ENCODE peak calls at places on chromosomes 7 and 10, in four cellular contexts. One of them, this sample, is unnamed.

GRCh38 chr10:13922591-13922990 is 335.8 kb downstream of the PRPF18 start:
- DNase-seq in stomach: no peak
- DNase-seq in bronchial epithelial cell: peak; percentile 14
- DNase-seq in lower leg skin: no peak
- DNase-seq in this sample: no peak

GRCh38 chr7:68321776-68322496 is 1276.3 kb upstream of the AUTS2 start:
- DNase-seq in stomach: no peak
- DNase-seq in bronchial epithelial cell: peak; percentile 12
- DNase-seq in lower leg skin: no peak
- DNase-seq in this sample: no peak

GRCh38 chr10:129774736-129775401 is 189.2 kb downstream of the EBF3 start:
- DNase-seq in stomach: peak; percentile 15
- DNase-seq in bronchial epithelial cell: no peak
- DNase-seq in lower leg skin: peak; percentile 78
- DNase-seq in this sample: no peak

GRCh38 chr7:73533742-73534141 is 11.6 kb upstream of the BAZ1B start:
- DNase-seq in stomach: no peak
- DNase-seq in bronchial epithelial cell: peak; percentile 7
- DNase-seq in lower leg skin: no peak
- DNase-seq in this sample: no peak

GRCh38 chr7:157540606-157541294 is 203.9 kb downstream of the DNAJB6 start:
- DNase-seq in stomach: no peak
- DNase-seq in bronchial epithelial cell: no peak
- DNase-seq in lower leg skin: no peak
- DNase-seq in this sample: no peak

GRCh38 chr10:108582387-108582786 is 1340.9 kb downstream of the XPNPEP1 start:
- DNase-seq in stomach: no peak
- DNase-seq in bronchial epithelial cell: peak; percentile 4
- DNase-seq in lower leg skin: no peak
- DNase-seq in this sample: no peak

GRCh38 chr7:80481196-80481884 is 30.5 kb downstream of the GNAT3 start:
- DNase-seq in stomach: no peak
- DNase-seq in bronchial epithelial cell: peak; percentile 85
- DNase-seq in lower leg skin: no peak
- DNase-seq in this sample: no peak

GRCh38 chr10:9018844-9019173 is 964.3 kb downstream of the GATA3 start:
- DNase-seq in stomach: no peak
- DNase-seq in bronchial epithelial cell: no peak
- DNase-seq in lower leg skin: no peak
- DNase-seq in this sample: no peak

GRCh38 chr7:66800591-66800990 is 60.1 kb downstream of the RABGEF1 start:
- DNase-seq in stomach: no peak
- DNase-seq in bronchial epithelial cell: no peak
- DNase-seq in lower leg skin: no peak
- DNase-seq in this sample: no peak

GRCh38 chr7:55206235-55207029 is 158.7 kb upstream of the LANCL2 start:
- DNase-seq in stomach: no peak
- DNase-seq in bronchial epithelial cell: no peak
- DNase-seq in lower leg skin: no peak
- DNase-seq in this sample: no peak

GRCh38 chr7:40551685-40552576 is 417.1 kb downstream of the SUGCT start:
- DNase-seq in stomach: no peak
- DNase-seq in bronchial epithelial cell: peak; percentile 73
- DNase-seq in lower leg skin: no peak
- DNase-seq in this sample: no peak

GRCh38 chr10:98331888-98332287 is 63.9 kb upstream of the LOXL4 start:
- DNase-seq in stomach: no peak
- DNase-seq in bronchial epithelial cell: no peak
- DNase-seq in lower leg skin: no peak
- DNase-seq in this sample: no peak

GRCh38 chr10:13078912-13079775 is 20.8 kb upstream of the OPTN start:
- DNase-seq in stomach: no peak
- DNase-seq in bronchial epithelial cell: no peak
- DNase-seq in lower leg skin: no peak
- DNase-seq in this sample: no peak

GRCh38 chr10:107553470-107553869 is 389.0 kb upstream of the SORCS1 start:
- DNase-seq in stomach: no peak
- DNase-seq in bronchial epithelial cell: no peak
- DNase-seq in lower leg skin: no peak
- DNase-seq in this sample: no peak

GRCh38 chr10:29105516-29106215 is 183.2 kb upstream of the LYZL1 start:
- DNase-seq in stomach: no peak
- DNase-seq in bronchial epithelial cell: peak; percentile 66
- DNase-seq in lower leg skin: peak; percentile 21
- DNase-seq in this sample: no peak

GRCh38 chr7:78018541-78019456 is 220.2 kb downstream of the PHTF2 start:
- DNase-seq in stomach: no peak
- DNase-seq in bronchial epithelial cell: no peak
- DNase-seq in lower leg skin: peak; percentile 86
- DNase-seq in this sample: no peak

GRCh38 chr7:135716677-135717238 is 11.2 kb downstream of the SLC13A4 start:
- DNase-seq in stomach: no peak
- DNase-seq in bronchial epithelial cell: peak; percentile 59
- DNase-seq in lower leg skin: no peak
- DNase-seq in this sample: no peak

GRCh38 chr10:96321822-96322221 is 17.6 kb downstream of the DNTT start:
- DNase-seq in stomach: no peak
- DNase-seq in bronchial epithelial cell: no peak
- DNase-seq in lower leg skin: no peak
- DNase-seq in this sample: no peak

GRCh38 chr7:135879238-135879637 is 97.9 kb downstream of the MTPN start:
- DNase-seq in stomach: no peak
- DNase-seq in bronchial epithelial cell: peak; percentile 50
- DNase-seq in lower leg skin: no peak
- DNase-seq in this sample: no peak

GRCh38 chr7:142868188-142868811 is 13.4 kb downstream of the EPHB6 start:
- DNase-seq in stomach: no peak
- DNase-seq in bronchial epithelial cell: no peak
- DNase-seq in lower leg skin: peak; percentile 76
- DNase-seq in this sample: no peak

GRCh38 chr7:46660402-46660801 is 739.3 kb upstream of the IGFBP3 start:
- DNase-seq in stomach: no peak
- DNase-seq in bronchial epithelial cell: no peak
- DNase-seq in lower leg skin: no peak
- DNase-seq in this sample: no peak

GRCh38 chr7:138768251-138768650 is 29.5 kb upstream of the TMEM213 start:
- DNase-seq in stomach: no peak
- DNase-seq in bronchial epithelial cell: no peak
- DNase-seq in lower leg skin: no peak
- DNase-seq in this sample: no peak

GRCh38 chr10:50937230-50937907 is 51.9 kb upstream of the A1CF start:
- DNase-seq in stomach: no peak
- DNase-seq in bronchial epithelial cell: peak; percentile 56
- DNase-seq in lower leg skin: no peak
- DNase-seq in this sample: no peak

GRCh38 chr10:114017266-114017665 is 26.4 kb upstream of the ADRB1 start:
- DNase-seq in stomach: no peak
- DNase-seq in bronchial epithelial cell: no peak
- DNase-seq in lower leg skin: no peak
- DNase-seq in this sample: no peak

GRCh38 chr7:31432166-31432565 is 81.7 kb upstream of the ITPRID1 start:
- DNase-seq in stomach: no peak
- DNase-seq in bronchial epithelial cell: peak; percentile 58
- DNase-seq in lower leg skin: no peak
- DNase-seq in this sample: no peak

GRCh38 chr7:88243345-88243909 is 23.6 kb upstream of the SRI start:
- DNase-seq in stomach: no peak
- DNase-seq in bronchial epithelial cell: peak; percentile 74
- DNase-seq in lower leg skin: no peak
- DNase-seq in this sample: no peak

GRCh38 chr7:22481726-22482125 is 18.3 kb downstream of the STEAP1B start:
- DNase-seq in stomach: no peak
- DNase-seq in bronchial epithelial cell: peak; percentile 71
- DNase-seq in lower leg skin: no peak
- DNase-seq in this sample: no peak

GRCh38 chr7:159157714-159158113 is 13.0 kb upstream of the VIPR2 start:
- DNase-seq in stomach: no peak
- DNase-seq in bronchial epithelial cell: no peak
- DNase-seq in lower leg skin: no peak
- DNase-seq in this sample: no peak

GRCh38 chr7:130903358-130903974 is 169.5 kb upstream of the KLF14 start:
- DNase-seq in stomach: no peak
- DNase-seq in bronchial epithelial cell: peak; percentile 94
- DNase-seq in lower leg skin: no peak
- DNase-seq in this sample: no peak

GRCh38 chr7:46539892-46540483 is 618.9 kb upstream of the IGFBP3 start:
- DNase-seq in stomach: no peak
- DNase-seq in bronchial epithelial cell: no peak
- DNase-seq in lower leg skin: no peak
- DNase-seq in this sample: no peak

GRCh38 chr10:43076876-43077420 is at the start of gene RET:
- DNase-seq in stomach: peak; percentile 40
- DNase-seq in bronchial epithelial cell: peak; percentile 3
- DNase-seq in lower leg skin: no peak
- DNase-seq in this sample: no peak

GRCh38 chr10:119259345-119259744 is 52.0 kb downstream of the GRK5 start:
- DNase-seq in stomach: no peak
- DNase-seq in bronchial epithelial cell: no peak
- DNase-seq in lower leg skin: no peak
- DNase-seq in this sample: no peak

GRCh38 chr10:90969947-90970673 is 49.2 kb upstream of the ANKRD1 start:
- DNase-seq in stomach: no peak
- DNase-seq in bronchial epithelial cell: peak; percentile 59
- DNase-seq in lower leg skin: no peak
- DNase-seq in this sample: no peak

GRCh38 chr7:12093365-12093764 is 117.7 kb upstream of the TMEM106B start:
- DNase-seq in stomach: no peak
- DNase-seq in bronchial epithelial cell: no peak
- DNase-seq in lower leg skin: no peak
- DNase-seq in this sample: no peak

GRCh38 chr10:78934994-78935602 is 133.7 kb upstream of the ZMIZ1 start:
- DNase-seq in stomach: no peak
- DNase-seq in bronchial epithelial cell: no peak
- DNase-seq in lower leg skin: no peak
- DNase-seq in this sample: no peak

GRCh38 chr10:78935697-78936407 is 132.9 kb upstream of the ZMIZ1 start:
- DNase-seq in stomach: no peak
- DNase-seq in bronchial epithelial cell: no peak
- DNase-seq in lower leg skin: no peak
- DNase-seq in this sample: no peak

GRCh38 chr10:78932861-78933260 is 135.9 kb upstream of the ZMIZ1 start:
- DNase-seq in stomach: peak; percentile 63
- DNase-seq in bronchial epithelial cell: no peak
- DNase-seq in lower leg skin: no peak
- DNase-seq in this sample: no peak

GRCh38 chr10:78933828-78934227 is 134.9 kb upstream of the ZMIZ1 start:
- DNase-seq in stomach: no peak
- DNase-seq in bronchial epithelial cell: no peak
- DNase-seq in lower leg skin: no peak
- DNase-seq in this sample: no peak

GRCh38 chr10:78934499-78934898 is 134.3 kb upstream of the ZMIZ1 start:
- DNase-seq in stomach: no peak
- DNase-seq in bronchial epithelial cell: no peak
- DNase-seq in lower leg skin: no peak
- DNase-seq in this sample: no peak
- TF ChIP-seq CTCF in stomach: no peak
- TF ChIP-seq CTCF in bronchial epithelial cell: no peak
- TF ChIP-seq CTCF in lower leg skin: no peak
- TF ChIP-seq CTCF in this sample: no peak

DNA sequence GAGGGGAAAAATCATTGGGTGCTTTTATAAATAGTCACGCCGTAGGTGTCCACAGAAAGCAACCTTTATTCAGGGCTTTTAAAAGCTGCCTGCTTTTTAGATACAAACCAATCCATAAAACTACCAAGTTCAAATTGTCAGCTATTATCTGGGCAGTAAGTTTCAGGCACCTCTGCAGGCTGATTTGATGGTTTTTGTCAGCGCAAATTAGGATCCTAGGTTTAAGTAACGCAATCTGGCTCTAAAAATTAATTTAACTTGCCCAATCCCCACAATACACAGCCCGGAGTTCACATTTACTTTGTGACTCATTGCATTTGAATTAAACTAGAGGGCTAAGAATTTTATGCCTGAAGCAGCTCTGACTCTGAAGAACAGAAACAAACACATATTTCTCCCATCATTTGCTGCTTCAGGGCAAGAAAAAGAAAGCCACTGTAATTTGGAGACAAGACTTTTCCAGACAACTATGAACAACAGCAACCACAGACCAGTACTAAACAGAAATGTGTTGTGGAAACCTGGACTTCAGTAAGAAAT is 43.3 kb downstream of the NRP1 start:
- DNase-seq in stomach: no peak
- DNase-seq in bronchial epithelial cell: peak; percentile 89
- DNase-seq in lower leg skin: no peak
- DNase-seq in this sample: no peak
- TF ChIP-seq CTCF in stomach: no peak
- TF ChIP-seq CTCF in bronchial epithelial cell: no peak
- TF ChIP-seq CTCF in lower leg skin: no peak
- TF ChIP-seq CTCF in this sample: no peak

GRCh38 chr7:149007615-149008014 is 20.7 kb downstream of the PDIA4 start:
- DNase-seq in stomach: no peak
- DNase-seq in bronchial epithelial cell: no peak
- DNase-seq in lower leg skin: no peak
- DNase-seq in this sample: no peak
- TF ChIP-seq CTCF in stomach: no peak
- TF ChIP-seq CTCF in bronchial epithelial cell: no peak
- TF ChIP-seq CTCF in lower leg skin: no peak
- TF ChIP-seq CTCF in this sample: no peak

DNA sequence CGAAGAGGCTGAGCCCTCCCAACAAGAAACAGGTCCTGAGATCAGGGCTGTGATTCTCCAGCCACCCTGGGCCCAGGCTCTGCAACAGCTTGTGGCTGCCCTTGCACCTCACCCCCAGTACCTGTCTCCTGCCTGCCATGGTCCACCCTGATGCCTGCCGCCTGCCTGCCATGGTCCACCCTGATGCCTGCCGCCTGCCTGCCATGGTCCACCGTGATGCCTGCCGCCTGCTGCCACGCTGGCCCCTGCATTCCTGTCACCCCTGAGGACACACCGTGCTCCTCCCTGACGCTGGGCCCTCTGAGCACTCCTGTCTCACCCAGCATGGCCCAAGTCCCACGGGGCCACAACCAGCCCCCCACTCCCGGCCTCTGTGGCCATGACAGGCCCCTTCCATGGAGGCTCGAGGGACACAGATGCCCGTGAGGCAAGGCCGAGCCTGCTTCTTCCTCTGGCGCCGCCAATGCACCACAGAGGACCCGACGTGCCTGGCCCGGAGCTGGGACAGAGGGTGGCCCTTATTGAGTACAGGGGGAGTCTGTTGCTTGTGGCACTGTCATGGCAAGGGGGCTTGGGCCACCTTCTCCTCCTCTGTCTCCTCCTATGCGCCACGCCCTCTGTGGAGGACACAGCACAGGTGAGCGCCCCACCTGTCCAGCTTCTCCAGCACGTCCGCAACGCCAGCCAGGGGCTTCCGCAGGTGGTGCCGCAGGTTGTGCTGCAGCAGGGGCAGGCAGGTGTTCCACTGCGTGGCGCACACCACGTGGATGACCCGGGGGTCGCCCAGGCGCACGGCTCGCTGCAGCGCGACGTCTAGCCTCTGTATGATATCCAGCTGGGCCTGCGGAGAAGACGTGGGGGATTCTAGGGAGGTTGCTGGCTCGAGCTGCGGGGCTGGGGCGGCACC is 18.1 kb downstream of the CFAP46 start:
- DNase-seq in stomach: no peak
- DNase-seq in bronchial epithelial cell: no peak
- DNase-seq in lower leg skin: no peak
- DNase-seq in this sample: no peak
- TF ChIP-seq CTCF in stomach: no peak
- TF ChIP-seq CTCF in bronchial epithelial cell: no peak
- TF ChIP-seq CTCF in lower leg skin: no peak
- TF ChIP-seq CTCF in this sample: no peak

This sample was measured in lung.